ENCODE peak calls at places on chromosomes 13 and 19, in eight cellular contexts. G, T, K, M, A, E, Q and F are unnamed samples. For H3K27me3, the result is how much of the 10 kb centered on the place peaks cover.

GRCh38 chr13:113771709-113772331 is 12.8 kb downstream of the TMEM255B start:
- DNase-seq in G (peak), T (no peak), K (no peak), M (no peak), A (no peak), E (no peak), Q (no peak), F (no peak)

GRCh38 chr19:9641810-9642209 is 20.8 kb upstream of the ZNF561 start:
- DNase-seq in G (no peak), T (no peak), K (no peak), M (no peak), A (no peak), E (no peak), Q (no peak), F (no peak)

GRCh38 chr19:32018014-32018413 is 327.4 kb upstream of the ZNF507 start:
- DNase-seq in G (peak), T (peak), K (peak), M (no peak), A (no peak), E (no peak), Q (no peak), F (no peak)

GRCh38 chr13:50170447-50171037 is 155.3 kb downstream of the KCNRG start:
- DNase-seq in G (peak), T (no peak), K (no peak), M (no peak), A (no peak), E (no peak), Q (no peak), F (no peak)

GRCh38 chr13:25958983-25959382 is 92.8 kb downstream of the SHISA2 start:
- DNase-seq in G (no peak), T (no peak), K (no peak), M (no peak), A (no peak), E (no peak), Q (no peak), F (no peak)

GRCh38 chr13:51998723-51999471 is 12.4 kb downstream of the ATP7B start:
- DNase-seq in G (no peak), T (peak), K (no peak), M (no peak), A (no peak), E (no peak), Q (no peak), F (no peak)

GRCh38 chr13:71218960-71219359 is 648.0 kb downstream of the DACH1 start:
- DNase-seq in G (no peak), T (peak), K (no peak), M (no peak), A (no peak), E (no peak), Q (no peak), F (no peak)

GRCh38 chr19:49413348-49413747 is 9.9 kb downstream of the PTH2 start:
- DNase-seq in G (peak), T (no peak), K (no peak), M (no peak), A (no peak), E (no peak), Q (no peak), F (no peak)

DNA sequence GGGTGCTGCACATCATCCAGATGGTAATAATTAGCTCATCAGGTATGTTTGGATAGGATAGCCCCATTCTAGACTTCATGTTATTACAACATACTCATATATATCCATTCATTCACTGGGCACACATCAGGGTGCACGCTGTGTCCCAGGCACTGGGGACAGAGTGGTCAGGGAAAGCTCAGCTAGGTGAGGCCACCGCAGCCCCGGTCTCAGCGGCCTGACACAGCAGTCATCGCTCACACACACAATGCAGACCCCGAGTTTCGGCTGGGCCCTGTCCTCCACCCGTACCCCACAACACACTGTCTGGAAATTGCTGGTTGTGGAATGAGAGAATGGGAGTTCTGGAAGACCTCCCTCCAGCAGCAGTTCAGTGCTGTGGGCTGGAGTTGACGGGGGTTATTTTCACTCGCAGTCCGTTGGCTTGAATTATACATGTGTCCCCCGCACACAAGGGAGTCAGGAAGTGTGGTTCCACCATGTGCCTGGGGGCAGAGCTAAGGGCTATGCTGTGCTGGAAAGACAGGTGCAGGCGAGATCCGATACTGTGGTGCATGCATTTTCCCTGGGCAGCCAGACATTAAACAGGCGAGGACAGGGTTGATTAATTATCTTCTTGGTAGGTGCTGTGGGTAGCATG is 257.6 kb downstream of the TEX29 start:
- DNase-seq in G (no peak), T (no peak), K (no peak), M (peak), A (no peak), E (no peak), Q (no peak), F (no peak)
- H3K27me3 ChIP-seq in G (under half), T (under half), K (under half), M (under half), A (under half), E (under half), Q (under half), F (under half)

DNA sequence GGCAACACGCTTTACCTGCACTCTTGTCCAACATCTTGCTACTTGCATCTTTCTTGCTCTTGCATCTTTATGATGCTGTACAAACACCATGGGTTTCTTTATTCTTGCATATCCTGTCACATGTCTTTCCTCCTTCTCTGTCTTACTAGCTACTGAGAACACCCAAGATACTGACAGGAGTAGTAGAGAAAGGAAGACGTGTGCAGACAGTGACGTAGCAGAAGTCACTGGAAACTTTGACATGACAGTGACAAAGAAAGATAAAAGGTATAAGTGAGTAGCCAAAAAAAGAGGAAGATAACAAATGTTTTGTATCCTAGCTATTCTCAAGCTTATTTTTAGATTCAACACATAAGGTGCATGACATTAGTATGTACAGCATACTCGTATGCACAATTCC is 34.2 kb downstream of the TRPC4 start:
- DNase-seq in G (no peak), T (no peak), K (no peak), M (no peak), A (no peak), E (no peak), Q (no peak), F (no peak)
- H3K27ac ChIP-seq in G (no peak), T (no peak), K (no peak), M (no peak), A (no peak), E (no peak), Q (no peak), F (no peak)

DNA sequence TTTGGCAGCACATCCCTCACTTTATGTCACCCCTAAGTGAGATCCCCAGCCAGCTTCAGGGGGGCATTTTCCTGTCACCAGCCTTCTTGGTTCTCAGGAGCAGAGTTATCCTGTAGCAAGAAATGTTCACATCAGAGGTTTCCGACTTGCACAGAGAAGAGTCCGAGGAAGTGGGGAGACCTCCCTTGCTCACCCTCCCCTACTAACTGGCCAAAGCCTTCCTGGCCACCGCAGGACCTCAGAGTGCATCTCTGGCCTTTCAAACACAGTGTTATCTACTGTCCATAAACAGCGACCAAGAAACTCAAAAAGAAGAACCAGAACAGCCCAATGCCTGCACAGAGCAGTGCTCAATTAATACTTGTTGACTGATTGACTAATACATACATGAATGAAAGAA is 134.4 kb downstream of the USP12 start:
- DNase-seq in G (no peak), T (no peak), K (no peak), M (no peak), A (no peak), E (no peak), Q (no peak), F (no peak)
- H3K27me3 ChIP-seq in G (under half), T (under half), K (under half), M (under half), A (under half), E (under half), Q (under half), F (under half)

GRCh38 chr19:18173054-18173571 is 500 bp upstream of the IFI30 start:
- DNase-seq in G (no peak), T (no peak), K (peak), M (peak), A (peak), E (no peak), Q (peak), F (no peak)

GRCh38 chr19:18168673-18169381 is 4.8 kb upstream of the IFI30 start:
- DNase-seq in G (no peak), T (peak), K (no peak), M (no peak), A (no peak), E (no peak), Q (no peak), F (no peak)

GRCh38 chr19:18171605-18172327 is 1.8 kb upstream of the IFI30 start:
- DNase-seq in G (no peak), T (no peak), K (no peak), M (no peak), A (no peak), E (no peak), Q (no peak), F (no peak)

GRCh38 chr19:18172331-18173053 is 1.1 kb upstream of the IFI30 start:
- DNase-seq in G (no peak), T (no peak), K (no peak), M (no peak), A (no peak), E (no peak), Q (no peak), F (no peak)

DNA sequence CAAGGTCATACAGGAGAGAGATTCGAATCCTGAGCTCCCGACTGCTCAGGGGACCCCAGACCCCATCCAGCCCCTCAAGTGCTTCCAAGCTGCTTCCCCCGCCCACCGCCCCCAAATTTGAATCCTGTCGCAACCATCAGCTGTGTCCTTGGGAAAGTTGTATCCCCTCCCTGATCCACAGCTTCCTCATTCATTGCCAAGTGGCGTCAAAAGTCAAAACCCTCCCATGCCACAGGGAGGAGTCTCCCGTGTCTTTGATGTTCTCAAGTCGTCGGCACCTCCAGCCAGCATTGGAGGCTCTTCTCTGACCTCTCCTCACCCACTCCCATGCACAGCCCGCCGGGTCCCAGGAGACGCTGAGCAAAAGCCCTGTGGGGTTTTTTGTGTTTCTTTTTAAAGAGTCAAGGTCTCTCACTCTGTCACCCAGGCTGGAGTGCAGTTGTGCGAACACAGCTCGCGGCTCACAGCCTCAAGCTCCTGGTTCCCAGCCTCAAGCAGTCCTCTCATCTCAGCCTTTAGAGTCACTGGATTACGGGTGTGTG is 2.8 kb upstream of the IFI30 start:
- DNase-seq in G (no peak), T (no peak), K (no peak), M (no peak), A (no peak), E (no peak), Q (peak), F (no peak)
- H3K27ac ChIP-seq in G (no peak), T (no peak), K (no peak), M (no peak), A (no peak), E (no peak), Q (peak), F (peak)

DNA sequence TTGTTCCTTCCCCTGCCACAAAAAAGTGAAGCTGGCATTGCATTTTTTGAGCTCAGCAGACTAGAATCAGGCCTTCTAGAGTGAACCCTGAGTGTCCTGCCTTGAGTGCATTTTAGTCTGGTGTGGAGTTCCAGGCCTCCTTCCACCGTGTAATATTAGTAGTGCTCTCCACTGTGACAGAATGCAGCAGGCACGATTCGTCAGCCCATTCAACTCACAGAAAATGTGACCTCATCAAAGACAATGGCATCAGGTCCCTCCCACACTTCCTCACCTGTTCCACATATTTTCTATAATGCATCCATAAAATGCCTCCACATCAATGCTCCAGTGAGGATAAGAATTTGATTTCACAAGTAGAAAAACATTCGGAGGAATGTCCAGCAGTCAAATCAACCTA is 227.6 kb downstream of the FGF9 start:
- DNase-seq in G (no peak), T (no peak), K (no peak), M (no peak), A (no peak), E (no peak), Q (no peak), F (no peak)
- H3K27me3 ChIP-seq in G (under half), T (under half), K (under half), M (under half), A (under half), E (under half), Q (under half), F (under half)

GRCh38 chr19:44723299-44723951 is 24.5 kb downstream of the CEACAM16 start:
- DNase-seq in G (no peak), T (no peak), K (no peak), M (no peak), A (no peak), E (no peak), Q (no peak), F (no peak)

GRCh38 chr19:44725684-44726083 is 22.8 kb upstream of the BCL3 start:
- DNase-seq in G (no peak), T (no peak), K (no peak), M (no peak), A (no peak), E (no peak), Q (no peak), F (peak)

GRCh38 chr19:44722131-44723121 is 23.5 kb downstream of the CEACAM16 start:
- DNase-seq in G (no peak), T (no peak), K (no peak), M (no peak), A (no peak), E (no peak), Q (no peak), F (no peak)

GRCh38 chr19:44725251-44725650 is 23.3 kb upstream of the BCL3 start:
- DNase-seq in G (no peak), T (peak), K (no peak), M (no peak), A (no peak), E (no peak), Q (no peak), F (peak)

GRCh38 chr19:44723952-44724319 is 24.6 kb upstream of the BCL3 start:
- DNase-seq in G (peak), T (peak), K (peak), M (peak), A (peak), E (peak), Q (peak), F (peak)
- H3K27ac ChIP-seq in G (no peak), T (peak), K (no peak), M (no peak), A (no peak), E (no peak), Q (peak), F (peak)

DNA sequence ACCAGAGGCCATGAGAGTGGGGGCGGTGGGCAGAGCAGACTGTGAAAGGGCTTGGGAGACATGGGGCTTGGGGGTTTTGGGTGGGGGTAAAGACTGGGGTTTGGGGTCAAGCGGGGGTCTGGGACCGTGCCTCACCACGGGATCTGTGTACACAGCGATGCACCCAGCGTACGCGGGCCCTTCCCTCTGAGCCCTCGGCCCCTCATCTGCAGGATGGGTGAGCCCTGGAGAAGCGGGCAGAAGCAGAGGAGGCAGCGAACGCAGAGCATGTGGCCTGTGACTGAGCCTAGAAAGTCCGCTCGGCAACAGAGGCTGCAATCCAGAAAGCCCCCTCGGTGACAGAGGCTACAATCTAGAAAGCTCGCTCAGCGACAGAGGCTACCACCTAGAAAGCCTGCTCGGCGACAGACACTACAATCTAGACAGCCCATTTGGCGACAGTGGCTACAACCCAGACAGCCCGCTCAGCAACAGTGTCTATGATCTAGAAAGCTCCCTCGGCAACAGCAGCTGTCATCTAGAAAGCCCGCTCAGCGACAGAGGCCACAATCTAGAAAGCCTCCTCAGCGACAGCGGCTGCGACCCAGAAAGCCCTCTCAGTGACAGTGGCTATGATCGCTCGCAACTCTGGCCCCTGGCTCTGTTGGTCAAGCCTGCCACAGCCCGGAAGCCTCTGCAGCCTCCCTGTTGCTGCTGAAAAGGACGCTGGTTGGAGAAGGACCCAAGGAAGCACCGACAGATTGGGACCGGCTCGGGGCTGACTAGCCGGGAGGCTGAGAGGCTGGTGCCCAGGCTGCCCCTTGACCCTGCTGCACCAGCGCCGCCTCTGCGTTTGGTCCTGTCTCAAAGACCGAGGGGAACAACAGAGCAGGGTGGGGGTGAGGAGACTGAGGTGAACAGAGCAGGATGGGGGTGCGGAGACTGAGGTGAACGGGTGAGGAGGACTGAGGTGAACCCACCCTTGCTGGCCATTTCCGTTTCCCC is 68.6 kb downstream of the SPACA7 start:
- DNase-seq in G (no peak), T (no peak), K (no peak), M (peak), A (peak), E (no peak), Q (no peak), F (peak)
- H3K27me3 ChIP-seq in G (under half), T (under half), K (under half), M (under half), A (under half), E (under half), Q (half or more), F (under half)